ENCODE peak calls at places on chromosomes 2 and 18, in eight cellular contexts. S is aorta; V is anterior cingulate cortex; D is fibroblast of the conjunctiva; K is CD8-positive, alpha-beta memory T cell; Q is osteocyte; J is H54; I is central memory CD4-positive, alpha-beta T cell. W is an unnamed sample.

GRCh38 chr18:76405761-76406356 is 89.2 kb downstream of the ZNF516 start:
- DNase-seq in J (no peak), I (peak; percentile 20), Q (no peak), V (no peak), K (no peak), D (peak; percentile 22), S (no peak), W (peak; percentile 68)

GRCh38 chr2:121360566-121361300 is 75.7 kb upstream of the TFCP2L1 start:
- DNase-seq in I (no peak), S (peak; percentile 70), J (peak; percentile 71), V (no peak), K (no peak), Q (no peak), D (peak; percentile 18), W (no peak)

GRCh38 chr2:180679693-180680092 is 300.7 kb upstream of the UBE2E3 start:
- DNase-seq in K (no peak), V (no peak), D (no peak), I (no peak), S (no peak), J (no peak), Q (no peak), W (no peak)

GRCh38 chr2:16943279-16943958 is 277.8 kb upstream of the CYRIA start:
- DNase-seq in V (no peak), K (no peak), Q (no peak), J (no peak), I (no peak), D (no peak), S (no peak), W (no peak)

GRCh38 chr18:73752965-73753364 is 394.7 kb downstream of the FBXO15 start:
- DNase-seq in J (no peak), V (no peak), S (no peak), D (no peak), K (no peak), I (no peak), Q (no peak), W (no peak)

GRCh38 chr2:113214141-113214540 is 40.4 kb downstream of the PSD4 start:
- DNase-seq in K (no peak), Q (no peak), J (no peak), D (no peak), V (no peak), I (no peak), S (peak; percentile 7), W (no peak)

GRCh38 chr18:48666613-48667012 is 127.8 kb downstream of the CTIF start:
- DNase-seq in I (no peak), S (no peak), K (no peak), J (no peak), D (no peak), Q (no peak), V (no peak), W (no peak)

GRCh38 chr2:42856106-42856860 is 63.9 kb upstream of the HAAO start:
- DNase-seq in V (no peak), S (no peak), J (no peak), Q (no peak), D (no peak), I (no peak), K (no peak), W (no peak)

GRCh38 chr2:197251576-197251975 is 59.0 kb downstream of the ANKRD44 start:
- DNase-seq in S (no peak), V (no peak), J (no peak), I (no peak), D (no peak), Q (no peak), K (no peak), W (no peak)

GRCh38 chr2:36812196-36812595 is 115.7 kb downstream of the VIT start:
- DNase-seq in I (no peak), K (no peak), D (no peak), J (peak; percentile 35), V (no peak), Q (no peak), S (no peak), W (no peak)

GRCh38 chr2:200199576-200200263 is 106.8 kb upstream of the SPATS2L start:
- DNase-seq in J (no peak), I (no peak), D (no peak), S (no peak), Q (no peak), K (no peak), V (no peak), W (no peak)

GRCh38 chr18:79943608-79944125 is 7.8 kb downstream of the SLC66A2 start:
- DNase-seq in V (no peak), S (peak; percentile 40), D (no peak), J (no peak), K (no peak), I (no peak), Q (no peak), W (peak; percentile 16)

GRCh38 chr18:28584726-28585125 is 407.8 kb upstream of the CDH2 start:
- DNase-seq in D (peak; percentile 33), S (no peak), J (no peak), Q (no peak), I (no peak), V (no peak), K (no peak), W (no peak)

GRCh38 chr2:119486886-119487285 is 37.4 kb downstream of the SCTR start:
- DNase-seq in D (no peak), K (no peak), I (no peak), V (no peak), Q (no peak), J (no peak), S (no peak), W (no peak)

GRCh38 chr18:48460929-48461583 is 51.9 kb upstream of the ZBTB7C start:
- DNase-seq in J (no peak), K (no peak), I (no peak), S (no peak), V (no peak), Q (no peak), D (no peak), W (no peak)

GRCh38 chr2:165078913-165079312 is 123.6 kb upstream of the SLC38A11 start:
- DNase-seq in J (no peak), V (no peak), D (no peak), K (no peak), S (no peak), Q (no peak), I (no peak), W (no peak)

GRCh38 chr2:222707689-222708273 is 36.3 kb downstream of the MOGAT1 start:
- DNase-seq in Q (no peak), I (no peak), J (no peak), K (no peak), V (no peak), D (no peak), S (no peak), W (no peak)

GRCh38 chr2:239690651-239691631 is 290.1 kb upstream of the HDAC4 start:
- DNase-seq in V (no peak), I (no peak), S (peak; percentile 43), J (no peak), D (no peak), Q (peak; percentile 85), K (no peak), W (no peak)

GRCh38 chr18:55844373-55844772 is 256.4 kb upstream of the TCF4 start:
- DNase-seq in J (no peak), D (no peak), V (no peak), Q (no peak), S (no peak), K (no peak), I (no peak), W (no peak)

GRCh38 chr2:215948051-215948450 is 65.3 kb downstream of the MREG start:
- DNase-seq in D (no peak), Q (no peak), K (no peak), J (no peak), S (no peak), I (no peak), V (no peak), W (no peak)

GRCh38 chr2:101341421-101341820 is 32.9 kb upstream of the RNF149 start:
- DNase-seq in S (no peak), J (no peak), V (no peak), D (no peak), K (no peak), Q (no peak), I (no peak), W (no peak)

GRCh38 chr2:145277922-145278321 is 758.0 kb upstream of the ZEB2 start:
- DNase-seq in Q (no peak), D (no peak), S (no peak), K (no peak), I (no peak), J (no peak), V (no peak), W (no peak)

GRCh38 chr2:232482301-232483238 is 5.1 kb downstream of the ECEL1 start:
- DNase-seq in S (no peak), Q (no peak), V (no peak), D (no peak), I (no peak), K (no peak), J (no peak), W (no peak)

GRCh38 chr18:26317353-26317865 is 91.2 kb downstream of the TAF4B start:
- DNase-seq in K (no peak), D (no peak), S (no peak), Q (no peak), J (no peak), V (no peak), I (no peak), W (no peak)

GRCh38 chr2:207375207-207375875 is 154.4 kb upstream of the CREB1 start:
- DNase-seq in I (no peak), V (no peak), D (no peak), Q (no peak), S (no peak), K (no peak), J (no peak), W (no peak)

GRCh38 chr2:231411871-231412615 is 16.5 kb downstream of the B3GNT7 start:
- DNase-seq in S (peak; percentile 93), K (peak; percentile 52), Q (peak; percentile 95), D (peak; percentile 62), V (peak; percentile 50), I (peak; percentile 28), J (peak; percentile 83), W (peak; percentile 95)

GRCh38 chr2:179305125-179305524 is 40.5 kb upstream of the SESTD1 start:
- DNase-seq in V (no peak), D (no peak), K (no peak), S (no peak), Q (no peak), J (no peak), I (no peak), W (no peak)

GRCh38 chr2:171217330-171217729 is 56.6 kb upstream of the TLK1 start:
- DNase-seq in D (no peak), I (no peak), Q (no peak), J (no peak), V (no peak), K (no peak), S (no peak), W (no peak)